ENCODE peak calls at places on chromosomes 3 and 15, in four cellular contexts. L, W, Z and R are unnamed samples.

GRCh38 chr15:67303490-67304363 is 49.1 kb downstream of the IQCH start:
- DNase-seq in W (peak; percentile 72), L (no peak), Z (peak; percentile 10), R (no peak)

GRCh38 chr3:43632269-43632733 is 10.5 kb upstream of the ANO10 start:
- DNase-seq in Z (no peak), W (peak; percentile 64), L (no peak), R (no peak)

GRCh38 chr3:143239026-143239425 is 119.5 kb downstream of the CHST2 start:
- DNase-seq in Z (no peak), L (no peak), W (peak; percentile 52), R (no peak)

GRCh38 chr3:126519506-126520455 is 2.2 kb upstream of the UROC1 start:
- DNase-seq in L (no peak), Z (no peak), W (no peak), R (no peak)

GRCh38 chr3:70078778-70079177 is 79.2 kb downstream of the SAMMSON start:
- DNase-seq in Z (no peak), W (no peak), L (no peak), R (no peak)

GRCh38 chr3:71294919-71295318 is 288.6 kb downstream of the FOXP1 start:
- DNase-seq in L (no peak), Z (no peak), W (no peak), R (peak; percentile 69)

GRCh38 chr15:99102332-99103235 is 2.3 kb upstream of the SYNM start:
- DNase-seq in L (no peak), W (no peak), Z (no peak), R (no peak)

GRCh38 chr3:66494964-66495581 is 5.7 kb downstream of the LRIG1 start:
- DNase-seq in W (no peak), L (no peak), Z (no peak), R (no peak)

GRCh38 chr15:92947071-92947730 is 47.1 kb downstream of the CHD2 start:
- DNase-seq in Z (no peak), L (no peak), W (no peak), R (no peak)

GRCh38 chr15:31217067-31217466 is 109.6 kb upstream of the KLF13 start:
- DNase-seq in L (no peak), W (no peak), Z (peak; percentile 4), R (no peak)

GRCh38 chr3:193987186-193987585 is 148.8 kb upstream of the HES1 start:
- DNase-seq in Z (no peak), L (no peak), W (no peak), R (no peak)

GRCh38 chr15:79505956-79506355 is 73.8 kb downstream of the MINAR1 start:
- DNase-seq in W (peak; percentile 27), Z (no peak), L (no peak), R (no peak)

GRCh38 chr3:11199902-11200678 is 45.8 kb downstream of the HRH1 start:
- DNase-seq in Z (no peak), W (no peak), L (no peak), R (no peak)

GRCh38 chr3:37590328-37591079 is 271.2 kb upstream of the CTDSPL start:
- DNase-seq in Z (peak; percentile 20), W (no peak), L (peak; percentile 42), R (no peak)

GRCh38 chr3:126109860-126110235 is 25.9 kb upstream of the SLC41A3 start:
- DNase-seq in Z (no peak), W (no peak), L (no peak), R (no peak)

GRCh38 chr3:86771741-86772512 is 219.0 kb downstream of the VGLL3 start:
- DNase-seq in L (no peak), W (no peak), Z (no peak), R (no peak)

GRCh38 chr3:63948995-63949394 is 36.8 kb upstream of the SCAANT1 start:
- DNase-seq in L (no peak), W (peak; percentile 84), Z (no peak), R (no peak)

GRCh38 chr3:15502616-15503015 is 18.9 kb downstream of the COLQ start:
- DNase-seq in Z (no peak), W (no peak), L (no peak), R (no peak)

GRCh38 chr15:38894260-38894948 is 329.8 kb upstream of the RASGRP1 start:
- DNase-seq in W (peak; percentile 88), L (no peak), Z (no peak), R (peak; percentile 99)

GRCh38 chr15:66894986-66895780 is 170.2 kb upstream of the SMAD3 start:
- DNase-seq in W (no peak), L (no peak), Z (no peak), R (no peak)

GRCh38 chr3:159904911-159905310 is 83.7 kb upstream of the IL12A start:
- DNase-seq in L (no peak), W (no peak), Z (no peak), R (no peak)

GRCh38 chr3:179234244-179234643 is 16.7 kb downstream of the KCNMB3 start:
- DNase-seq in W (peak; percentile 68), L (no peak), Z (no peak), R (no peak)

GRCh38 chr15:51245628-51246027 is 92.8 kb downstream of the CYP19A1 start:
- DNase-seq in Z (no peak), W (no peak), L (no peak), R (no peak)

GRCh38 chr3:13470894-13471574 is 9.1 kb upstream of the HDAC11 start:
- DNase-seq in Z (peak; percentile 45), W (no peak), L (no peak), R (no peak)

GRCh38 chr15:101765772-101766456 is 37.4 kb upstream of the OR4F6 start:
- DNase-seq in Z (no peak), W (no peak), L (no peak), R (no peak)

GRCh38 chr3:22315925-22316324 is 564.9 kb upstream of the ZNF385D start:
- DNase-seq in W (no peak), Z (no peak), L (no peak), R (no peak)

GRCh38 chr3:173730391-173730790 is 332.8 kb downstream of the NLGN1 start:
- DNase-seq in L (no peak), Z (no peak), W (peak; percentile 41), R (no peak)

GRCh38 chr3:120767106-120767505 is 24.6 kb downstream of the GTF2E1 start:
- DNase-seq in W (peak; percentile 71), L (no peak), Z (no peak), R (no peak)

GRCh38 chr15:95410757-95411156 is 919.7 kb upstream of the NR2F2 start:
- DNase-seq in L (no peak), Z (no peak), W (peak; percentile 73), R (no peak)

GRCh38 chr3:127820871-127821853 is 1.2 kb downstream of the MGLL start:
- DNase-seq in W (peak; percentile 26), L (peak; percentile 38), Z (peak; percentile 80), R (no peak)

GRCh38 chr3:53583161-53583690 is 88.8 kb downstream of the CACNA1D start:
- DNase-seq in L (no peak), Z (no peak), W (no peak), R (no peak)

GRCh38 chr3:37135561-37135960 is 38.8 kb downstream of the LRRFIP2 start:
- DNase-seq in Z (no peak), L (no peak), W (no peak), R (no peak)

GRCh38 chr3:13081603-13082360 is 8.6 kb upstream of the IQSEC1 start:
- DNase-seq in W (no peak), Z (no peak), L (no peak), R (no peak)

GRCh38 chr3:78580691-78581090 is 1187.1 kb downstream of the ROBO1 start:
- DNase-seq in L (no peak), Z (no peak), W (no peak), R (no peak)

GRCh38 chr3:16653712-16654111 is 48.5 kb upstream of the DAZL start:
- DNase-seq in Z (no peak), W (no peak), L (no peak), R (no peak)

GRCh38 chr15:75606711-75607684 is 18.5 kb downstream of the SNUPN start:
- DNase-seq in Z (peak; percentile 45), W (peak; percentile 66), L (no peak), R (no peak)

DNA sequence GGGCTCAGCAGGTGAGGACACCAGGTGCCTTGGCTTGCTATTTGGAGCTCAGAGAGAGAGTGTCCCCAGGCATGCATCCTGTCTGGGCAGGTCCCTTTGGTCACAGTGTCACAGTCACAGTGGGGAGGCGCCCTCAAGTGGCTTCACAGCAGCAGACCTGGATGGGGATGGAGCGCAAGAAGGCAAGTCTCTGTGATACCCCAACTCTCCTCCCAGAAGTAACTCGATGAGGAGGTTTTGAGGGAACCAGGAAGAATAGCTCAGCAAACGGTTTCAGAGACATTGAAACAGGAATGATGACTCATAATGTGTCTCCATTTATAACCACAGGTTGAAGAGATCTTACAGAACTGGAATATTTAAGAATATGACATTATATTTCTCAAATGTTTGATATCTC is 66.5 kb upstream of the SH3GL3 start:
- DNase-seq in L (no peak), Z (peak; percentile 8), W (peak; percentile 45), R (no peak)
- H3K4me3 ChIP-seq in L (no peak overlapping the region), Z (no peak overlapping the region), W (no peak overlapping the region), R (no peak overlapping the region)

GRCh38 chr3:9399746-9400145 is 2.3 kb downstream of the SETD5 start:
- DNase-seq in L (peak; percentile 82), Z (peak; percentile 72), W (peak; percentile 98), R (peak; percentile 32)
- TF ChIP-seq CTCF in L (peak; percentile 7), Z (no peak), W (peak; percentile 47), R (no peak)

GRCh38 chr15:74233373-74233772 is 2.8 kb upstream of the CCDC33 start:
- DNase-seq in Z (no peak), L (no peak), W (no peak), R (no peak)

GRCh38 chr15:74235962-74236361 is at the start of gene CCDC33:
- DNase-seq in Z (peak; percentile 87), L (no peak), W (no peak), R (no peak)

GRCh38 chr15:74231475-74231874 is 4.7 kb upstream of the CCDC33 start:
- DNase-seq in L (no peak), Z (peak; percentile 25), W (no peak), R (no peak)

GRCh38 chr15:74234598-74234875 is 1.6 kb upstream of the CCDC33 start:
- DNase-seq in W (no peak), L (no peak), Z (no peak), R (no peak)

GRCh38 chr15:74233864-74234597 is 2.1 kb upstream of the CCDC33 start:
- DNase-seq in W (no peak), Z (no peak), L (no peak), R (no peak)
- H3K4me3 ChIP-seq in W (no peak overlapping the region), Z (no peak overlapping the region), L (no peak overlapping the region), R (no peak overlapping the region)

GRCh38 chr3:118666-119065 is 77.9 kb upstream of the CHL1 start:
- DNase-seq in W (no peak), Z (no peak), L (no peak), R (no peak)

GRCh38 chr3:111143-112069 is 85.2 kb upstream of the CHL1 start:
- DNase-seq in W (no peak), L (no peak), Z (no peak), R (no peak)

DNA sequence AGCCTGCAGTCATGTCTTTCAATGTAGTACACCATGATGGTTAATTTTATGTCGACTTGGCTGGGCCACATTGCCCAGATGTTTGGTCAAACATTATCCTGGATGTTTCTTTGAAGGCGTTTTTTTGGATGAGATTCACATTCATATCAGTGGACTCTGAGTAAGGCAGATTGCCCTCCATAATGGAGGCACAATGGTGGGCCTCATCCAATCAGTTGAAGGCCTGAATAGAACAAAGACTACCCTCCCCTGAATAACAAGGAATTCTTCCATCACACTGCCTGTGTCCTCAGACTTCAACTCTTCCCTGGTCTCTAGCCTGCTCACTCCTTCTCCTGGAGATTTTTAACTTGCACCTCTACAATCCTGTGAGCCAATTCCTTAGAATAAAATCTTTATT is 83.8 kb upstream of the CHL1 start:
- DNase-seq in W (no peak), L (no peak), Z (no peak), R (no peak)
- TF ChIP-seq CTCF in W (no peak), L (no peak), Z (no peak), R (no peak)

GRCh38 chr15:69756440-69756839 is 303.8 kb downstream of the RPLP1 start:
- DNase-seq in Z (no peak), L (no peak), W (no peak), R (no peak)
- H3K4me3 ChIP-seq in Z (no peak overlapping the region), L (no peak overlapping the region), W (no peak overlapping the region), R (no peak overlapping the region)